ENCODE peak calls at places on chromosomes 11 and 22, in eight cellular contexts. Z, N, X, Q, U, S, D and V are unnamed samples.

GRCh38 chr11:1336836-1337646 is 27.6 kb upstream of the TOLLIP start:
- DNase-seq in Z (peak), N (no peak), X (peak), Q (peak), U (peak), S (peak), D (peak), V (peak)

GRCh38 chr11:65774525-65775306 is 6.1 kb downstream of the AP5B1 start:
- DNase-seq in Z (no peak), N (no peak), X (no peak), Q (no peak), U (no peak), S (no peak), D (no peak), V (no peak)

GRCh38 chr11:1031121-1031899 is 5.2 kb downstream of the MUC6 start:
- DNase-seq in Z (no peak), N (no peak), X (no peak), Q (no peak), U (no peak), S (no peak), D (no peak), V (no peak)

GRCh38 chr22:30649430-30650007 is 13.9 kb downstream of the SLC35E4 start:
- DNase-seq in Z (no peak), N (peak), X (peak), Q (peak), U (no peak), S (no peak), D (peak), V (no peak)

GRCh38 chr11:86176165-86176884 is 68.2 kb upstream of the EED start:
- DNase-seq in Z (no peak), N (peak), X (no peak), Q (no peak), U (no peak), S (no peak), D (no peak), V (no peak)

GRCh38 chr22:36369922-36370781 is 17.6 kb downstream of the MYH9 start:
- DNase-seq in Z (peak), N (peak), X (no peak), Q (peak), U (peak), S (peak), D (peak), V (peak)

GRCh38 chr11:97201743-97202612 is 812.2 kb downstream of the JRKL start:
- DNase-seq in Z (no peak), N (no peak), X (no peak), Q (no peak), U (no peak), S (peak), D (no peak), V (no peak)

GRCh38 chr11:34068098-34068497 is 16.6 kb downstream of the CAPRIN1 start:
- DNase-seq in Z (no peak), N (peak), X (no peak), Q (no peak), U (no peak), S (no peak), D (no peak), V (no peak)

GRCh38 chr22:21753374-21754111 is 17.9 kb upstream of the YPEL1 start:
- DNase-seq in Z (no peak), N (no peak), X (no peak), Q (no peak), U (no peak), S (no peak), D (no peak), V (no peak)

GRCh38 chr11:134500621-134501020 is 88.6 kb upstream of the B3GAT1 start:
- DNase-seq in Z (no peak), N (no peak), X (no peak), Q (no peak), U (no peak), S (no peak), D (no peak), V (no peak)

GRCh38 chr22:48523761-48524160 is 1303.9 kb downstream of the BRD1 start:
- DNase-seq in Z (no peak), N (no peak), X (no peak), Q (no peak), U (no peak), S (no peak), D (no peak), V (no peak)

GRCh38 chr11:13009476-13009920 is 382 bp downstream of the RASSF10 start:
- DNase-seq in Z (no peak), N (no peak), X (no peak), Q (no peak), U (no peak), S (no peak), D (no peak), V (no peak)

GRCh38 chr11:32297629-32298028 is 137.7 kb downstream of the WT1 start:
- DNase-seq in Z (peak), N (peak), X (peak), Q (no peak), U (peak), S (peak), D (no peak), V (no peak)

GRCh38 chr22:24232725-24233124 is 12.2 kb downstream of the GGT5 start:
- DNase-seq in Z (no peak), N (no peak), X (no peak), Q (no peak), U (no peak), S (no peak), D (no peak), V (no peak)

GRCh38 chr11:56889986-56890385 is 98.7 kb upstream of the OR5AK2 start:
- DNase-seq in Z (no peak), N (no peak), X (no peak), Q (no peak), U (peak), S (no peak), D (no peak), V (no peak)

GRCh38 chr11:103055174-103055890 is 36.6 kb downstream of the DCUN1D5 start:
- DNase-seq in Z (no peak), N (peak), X (peak), Q (no peak), U (peak), S (peak), D (peak), V (no peak)

GRCh38 chr22:43789452-43789851 is 22.7 kb downstream of the EFCAB6 start:
- DNase-seq in Z (peak), N (peak), X (peak), Q (no peak), U (peak), S (no peak), D (no peak), V (peak)

GRCh38 chr11:26571861-26572654 is at the start of gene MUC15:
- DNase-seq in Z (peak), N (no peak), X (no peak), Q (no peak), U (no peak), S (no peak), D (peak), V (no peak)

GRCh38 chr11:13104619-13105236 is 95.6 kb downstream of the RASSF10 start:
- DNase-seq in Z (no peak), N (no peak), X (no peak), Q (no peak), U (no peak), S (no peak), D (no peak), V (no peak)

GRCh38 chr11:78290293-78291176 is 101.8 kb downstream of the USP35 start:
- DNase-seq in Z (no peak), N (peak), X (peak), Q (no peak), U (peak), S (no peak), D (no peak), V (no peak)

GRCh38 chr22:41983516-41983915 is 14.3 kb downstream of the SEPTIN3 start:
- DNase-seq in Z (no peak), N (no peak), X (no peak), Q (no peak), U (no peak), S (no peak), D (no peak), V (no peak)

GRCh38 chr11:63023851-63024648 is 8.4 kb upstream of the SLC22A8 start:
- DNase-seq in Z (peak), N (peak), X (peak), Q (peak), U (peak), S (peak), D (peak), V (peak)

GRCh38 chr22:36860821-36861659 is at the start of gene NCF4:
- DNase-seq in Z (peak), N (no peak), X (no peak), Q (no peak), U (no peak), S (no peak), D (no peak), V (peak)

GRCh38 chr11:76793834-76794291 is 10.7 kb downstream of the TSKU start:
- DNase-seq in Z (no peak), N (no peak), X (no peak), Q (no peak), U (no peak), S (no peak), D (no peak), V (no peak)

GRCh38 chr11:119373917-119374631 is 7.4 kb downstream of the USP2 start:
- DNase-seq in Z (peak), N (peak), X (peak), Q (peak), U (peak), S (peak), D (peak), V (peak)

GRCh38 chr11:12027844-12028243 is 19.4 kb upstream of the DKK3 start:
- DNase-seq in Z (no peak), N (no peak), X (no peak), Q (no peak), U (no peak), S (no peak), D (no peak), V (no peak)

GRCh38 chr11:124762624-124763155 is 600 bp upstream of the ESAM start:
- DNase-seq in Z (peak), N (no peak), X (no peak), Q (no peak), U (peak), S (peak), D (no peak), V (no peak)

GRCh38 chr11:116691779-116692178 is 81.0 kb downstream of the BUD13 start:
- DNase-seq in Z (peak), N (peak), X (peak), Q (peak), U (no peak), S (peak), D (peak), V (peak)

GRCh38 chr22:28867191-28867590 is 16.2 kb upstream of the ZNRF3 start:
- DNase-seq in Z (no peak), N (no peak), X (no peak), Q (no peak), U (no peak), S (no peak), D (no peak), V (no peak)

GRCh38 chr22:22235564-22235963 is 9.0 kb upstream of the VPREB1 start:
- DNase-seq in Z (peak), N (peak), X (no peak), Q (peak), U (peak), S (peak), D (peak), V (no peak)

GRCh38 chr11:110173775-110174644 is 80.8 kb downstream of the ZC3H12C start:
- DNase-seq in Z (peak), N (peak), X (peak), Q (peak), U (peak), S (peak), D (peak), V (peak)

GRCh38 chr11:44740967-44741366 is 14.2 kb downstream of the TSPAN18 start:
- DNase-seq in Z (no peak), N (no peak), X (no peak), Q (no peak), U (no peak), S (no peak), D (no peak), V (no peak)

GRCh38 chr11:32173435-32173834 is 82.6 kb downstream of the RCN1 start:
- DNase-seq in Z (peak), N (peak), X (peak), Q (no peak), U (peak), S (peak), D (peak), V (peak)

GRCh38 chr11:111362887-111363411 is 16.1 kb downstream of the POU2AF1 start:
- DNase-seq in Z (peak), N (no peak), X (no peak), Q (no peak), U (no peak), S (no peak), D (no peak), V (no peak)

GRCh38 chr11:134764966-134765365 is 352.9 kb upstream of the B3GAT1 start:
- DNase-seq in Z (no peak), N (no peak), X (no peak), Q (no peak), U (no peak), S (no peak), D (no peak), V (no peak)

GRCh38 chr22:43297246-43298061 is 45.7 kb downstream of the SCUBE1 start:
- DNase-seq in Z (no peak), N (no peak), X (no peak), Q (no peak), U (no peak), S (no peak), D (no peak), V (no peak)

GRCh38 chr11:126310229-126310991 is 6.5 kb downstream of the DCPS start:
- DNase-seq in Z (peak), N (peak), X (peak), Q (peak), U (peak), S (peak), D (peak), V (peak)
- H3K27ac ChIP-seq in Z (no peak), N (no peak), X (peak), Q (no peak), U (no peak), S (no peak), D (no peak), V (no peak)

DNA sequence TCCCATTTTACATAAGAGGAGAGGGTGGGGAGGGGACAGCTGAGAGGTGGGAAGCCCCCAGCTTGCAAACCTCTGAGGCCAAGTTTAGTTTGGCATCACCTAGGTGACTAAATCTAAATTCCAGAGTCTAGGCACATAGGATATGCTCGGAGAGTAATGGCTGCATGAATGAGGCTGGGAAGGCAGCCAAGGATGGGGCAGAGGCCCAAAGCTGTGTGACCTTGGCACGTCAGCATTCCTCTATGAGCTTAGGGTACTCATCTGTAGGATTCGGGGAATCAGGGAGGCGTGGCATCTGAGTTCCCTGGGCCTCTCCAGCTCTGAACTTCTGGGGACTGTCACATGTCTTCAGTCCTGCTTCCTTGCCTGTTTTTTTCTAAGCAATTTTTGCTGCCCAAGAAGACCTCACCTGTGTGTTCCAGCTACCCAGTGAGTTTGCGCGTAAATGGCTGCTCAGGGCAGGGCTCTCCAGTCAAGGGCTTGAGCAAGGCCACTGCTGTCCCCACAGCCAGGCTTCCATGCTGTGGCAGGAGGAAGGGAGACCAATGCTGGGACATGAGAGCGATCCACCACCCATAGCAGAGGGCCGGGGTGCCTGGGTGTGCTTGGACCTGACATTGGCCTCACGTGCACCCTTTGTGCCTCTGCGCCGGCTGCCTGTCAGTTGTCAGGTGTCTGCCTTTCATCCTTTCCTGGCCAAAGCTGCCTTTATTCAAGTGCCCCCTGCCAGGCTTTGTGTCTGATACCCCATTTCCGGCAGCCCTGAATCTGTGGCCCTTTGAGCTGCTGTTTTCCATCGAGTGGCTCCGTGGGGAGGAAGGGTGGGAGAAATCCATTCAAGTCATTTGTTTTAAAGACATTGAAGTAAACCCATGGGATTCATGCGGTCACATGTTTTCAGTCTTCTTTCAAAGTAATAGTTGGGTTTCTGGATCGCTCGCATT is 14.0 kb downstream of the DAGLA start:
- DNase-seq in Z (peak), N (peak), X (no peak), Q (no peak), U (no peak), S (no peak), D (no peak), V (peak)
- H3K27ac ChIP-seq in Z (peak), N (no peak), X (peak), Q (no peak), U (peak), S (no peak), D (no peak), V (peak)

GRCh38 chr22:39433476-39434242 is 23.2 kb upstream of the MGAT3 start:
- DNase-seq in Z (no peak), N (no peak), X (no peak), Q (no peak), U (no peak), S (no peak), D (no peak), V (no peak)
- H3K27ac ChIP-seq in Z (no peak), N (no peak), X (no peak), Q (no peak), U (no peak), S (no peak), D (no peak), V (no peak)

GRCh38 chr22:17332109-17332508 is 37.2 kb upstream of the CECR2 start:
- DNase-seq in Z (no peak), N (no peak), X (no peak), Q (no peak), U (no peak), S (no peak), D (no peak), V (no peak)

GRCh38 chr22:17336061-17336460 is 33.2 kb upstream of the CECR2 start:
- DNase-seq in Z (no peak), N (no peak), X (no peak), Q (no peak), U (no peak), S (no peak), D (no peak), V (no peak)

GRCh38 chr22:17334054-17334453 is 35.2 kb upstream of the CECR2 start:
- DNase-seq in Z (no peak), N (no peak), X (no peak), Q (no peak), U (no peak), S (no peak), D (no peak), V (no peak)

GRCh38 chr22:17337639-17338038 is 31.6 kb upstream of the CECR2 start:
- DNase-seq in Z (no peak), N (no peak), X (no peak), Q (no peak), U (no peak), S (no peak), D (no peak), V (no peak)

GRCh38 chr22:17334983-17335382 is 34.3 kb upstream of the CECR2 start:
- DNase-seq in Z (no peak), N (no peak), X (no peak), Q (no peak), U (no peak), S (no peak), D (no peak), V (no peak)
- H3K27ac ChIP-seq in Z (no peak), N (no peak), X (no peak), Q (no peak), U (no peak), S (no peak), D (no peak), V (no peak)

DNA sequence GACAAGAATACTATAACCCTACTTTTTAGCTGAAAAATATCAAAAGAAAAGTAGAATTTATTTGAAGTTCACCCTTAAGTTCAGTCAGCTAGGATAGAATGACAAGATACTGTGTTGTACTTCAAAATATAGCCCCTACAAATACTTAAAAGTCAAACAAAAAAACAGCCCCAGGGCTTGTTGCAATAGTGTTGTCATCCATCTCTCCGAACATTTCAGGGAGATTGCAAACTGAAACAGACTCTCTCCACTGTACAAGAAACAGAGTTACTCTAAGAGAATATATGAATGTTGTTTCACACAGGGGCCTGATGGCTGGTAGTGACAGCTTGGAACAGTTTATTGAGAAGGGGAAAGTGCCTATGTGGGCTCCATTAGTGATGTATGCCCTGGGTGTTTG is 506.5 kb upstream of the LUZP2 start:
- DNase-seq in Z (no peak), N (peak), X (no peak), Q (no peak), U (no peak), S (no peak), D (no peak), V (no peak)
- H3K27ac ChIP-seq in Z (no peak), N (no peak), X (no peak), Q (no peak), U (no peak), S (peak), D (no peak), V (no peak)

DNA sequence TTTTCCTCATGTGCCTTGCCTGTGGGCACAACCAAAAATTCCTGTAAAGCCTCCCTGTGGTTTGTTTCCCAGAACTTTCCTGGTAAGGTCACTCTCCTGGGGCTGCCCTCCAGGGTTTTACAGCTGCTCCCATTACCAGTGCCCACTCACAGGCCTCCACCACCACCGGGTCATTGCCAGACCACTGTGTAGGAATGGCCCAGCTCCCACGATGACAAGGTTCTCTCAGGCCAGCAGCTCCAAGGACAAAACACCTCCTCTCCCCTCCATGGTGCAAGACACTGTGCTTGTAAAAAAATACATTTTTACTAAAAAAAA is 96.1 kb upstream of the AKIP1 start:
- DNase-seq in Z (no peak), N (no peak), X (no peak), Q (no peak), U (no peak), S (no peak), D (peak), V (no peak)
- H3K27ac ChIP-seq in Z (peak), N (peak), X (peak), Q (no peak), U (no peak), S (no peak), D (peak), V (no peak)

GRCh38 chr11:128890543-128891409 is at the start of gene KCNJ5:
- DNase-seq in Z (peak), N (no peak), X (peak), Q (no peak), U (peak), S (peak), D (no peak), V (peak)
- H3K27ac ChIP-seq in Z (no peak), N (no peak), X (peak), Q (no peak), U (no peak), S (no peak), D (no peak), V (peak)

DNA sequence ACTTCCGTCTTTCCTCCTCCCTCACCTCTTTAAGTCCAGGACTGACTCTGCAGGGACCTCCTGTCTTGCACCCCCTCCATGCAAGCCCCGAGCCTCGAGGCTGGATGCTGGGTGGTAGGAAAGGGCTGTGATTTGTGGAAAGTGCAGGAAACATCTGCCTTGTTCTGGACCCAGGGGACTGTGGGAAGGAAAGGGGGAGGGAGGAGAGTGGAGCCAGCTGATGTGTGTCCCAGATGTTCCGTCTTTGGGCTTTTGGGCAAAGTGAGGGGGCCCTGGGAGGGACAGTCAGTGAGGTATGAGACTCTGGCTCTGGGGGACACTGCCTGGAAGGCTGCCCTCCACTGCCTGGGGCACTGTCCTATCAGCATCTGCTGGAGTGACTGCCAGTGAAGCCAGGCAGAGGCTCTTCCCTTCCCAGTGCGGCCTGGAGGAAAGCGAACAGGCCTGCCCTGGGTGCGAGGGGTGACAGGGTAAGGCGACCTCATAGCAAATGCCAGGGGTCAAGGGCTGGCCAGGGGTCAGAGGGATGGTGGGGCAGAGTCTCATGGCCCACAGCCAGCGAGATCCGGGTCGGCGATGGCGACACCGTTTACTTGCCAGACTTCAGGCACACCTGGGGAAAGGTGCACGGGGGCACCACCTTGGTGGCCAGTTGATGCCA is 1.7 kb downstream of the MRGPRD start:
- DNase-seq in Z (no peak), N (no peak), X (no peak), Q (no peak), U (no peak), S (no peak), D (no peak), V (no peak)
- H3K27ac ChIP-seq in Z (no peak), N (no peak), X (no peak), Q (no peak), U (no peak), S (no peak), D (no peak), V (no peak)

GRCh38 chr11:72430743-72431570 is 3.4 kb downstream of the CLPB start:
- DNase-seq in Z (peak), N (peak), X (peak), Q (peak), U (peak), S (peak), D (peak), V (no peak)
- H3K27ac ChIP-seq in Z (no peak), N (no peak), X (no peak), Q (no peak), U (no peak), S (no peak), D (no peak), V (no peak)